ENCODE peak calls at places on chromosomes 2 and 18, in eight cellular contexts. S is heart right ventricle; C is CD8-positive, alpha-beta T cell; L is T-helper 2 cell; Q is GM04503; P is NCI-H748 treated with DMSO at 0.1 percent for 48 hours; U is suprapubic skin; G is non-pigmented ciliary epithelial cell. F is an unnamed sample.

GRCh38 chr2:37366773-37367172 is 22.3 kb downstream of the QPCT start:
- DNase-seq in S (no peak), C (no peak), L (no peak), Q (no peak), P (no peak), U (no peak), G (no peak), F (no peak)

GRCh38 chr2:45124456-45124855 is 115.2 kb upstream of the SIX2 start:
- DNase-seq in S (no peak), C (no peak), L (no peak), Q (no peak), P (no peak), U (no peak), G (no peak), F (no peak)

GRCh38 chr2:144137705-144138428 is 382.1 kb downstream of the ZEB2 start:
- DNase-seq in S (no peak), C (no peak), L (no peak), Q (peak), P (no peak), U (no peak), G (peak), F (no peak)

GRCh38 chr18:46294751-46295150 is 190.6 kb downstream of the HAUS1 start:
- DNase-seq in S (no peak), C (no peak), L (no peak), Q (no peak), P (no peak), U (no peak), G (no peak), F (no peak)

GRCh38 chr2:95061601-95062183 is 36.2 kb downstream of the MAL start:
- DNase-seq in S (no peak), C (no peak), L (no peak), Q (no peak), P (no peak), U (peak), G (no peak), F (no peak)

GRCh38 chr2:146221826-146222225 is 1623.0 kb upstream of the ACVR2A start:
- DNase-seq in S (no peak), C (no peak), L (no peak), Q (no peak), P (no peak), U (no peak), G (no peak), F (no peak)

GRCh38 chr2:43116988-43117387 is 109.4 kb downstream of the ZFP36L2 start:
- DNase-seq in S (no peak), C (no peak), L (no peak), Q (no peak), P (no peak), U (no peak), G (no peak), F (no peak)

GRCh38 chr2:183963609-183964008 is 634.7 kb upstream of the ZNF804A start:
- DNase-seq in S (no peak), C (no peak), L (no peak), Q (no peak), P (no peak), U (no peak), G (no peak), F (no peak)

GRCh38 chr2:234496442-234496834 is 443 bp downstream of the ARL4C start:
- DNase-seq in S (no peak), C (peak), L (peak), Q (no peak), P (peak), U (no peak), G (no peak), F (peak)

GRCh38 chr18:63131106-63131943 is 188.2 kb downstream of the BCL2 start:
- DNase-seq in S (peak), C (peak), L (peak), Q (no peak), P (no peak), U (no peak), G (peak), F (peak)

GRCh38 chr2:27901219-27901618 is 10.7 kb downstream of the BABAM2 start:
- DNase-seq in S (no peak), C (no peak), L (no peak), Q (no peak), P (no peak), U (no peak), G (no peak), F (no peak)